ENCODE peak calls at places on chromosome 21, in six cellular contexts. C, Z, T, N, U and G are unnamed samples.

GRCh38 chr21:35616090-35616489 is 444.2 kb downstream of the SETD4 start:
- DNase-seq in C (no peak), Z (peak; percentile 13), T (no peak), N (no peak), U (no peak), G (no peak)

GRCh38 chr21:42476493-42477342 is 19.3 kb downstream of the RSPH1 start:
- DNase-seq in C (no peak), Z (no peak), T (no peak), N (no peak), U (peak; percentile 60), G (no peak)

GRCh38 chr21:24217141-24217540 is 1390.1 kb downstream of the MRPL39 start:
- DNase-seq in C (no peak), Z (no peak), T (no peak), N (no peak), U (no peak), G (no peak)

GRCh38 chr21:28336299-28336698 is 656.4 kb downstream of the LTN1 start:
- DNase-seq in C (no peak), Z (no peak), T (no peak), N (peak; percentile 8), U (no peak), G (no peak)

GRCh38 chr21:43306911-43307676 is 119.8 kb downstream of the SIK1 start:
- DNase-seq in C (no peak), Z (no peak), T (no peak), N (peak; percentile 54), U (no peak), G (peak; percentile 39)

GRCh38 chr21:45391743-45392079 is 13.3 kb upstream of the COL18A1 start:
- DNase-seq in C (no peak), Z (no peak), T (no peak), N (no peak), U (no peak), G (no peak)

GRCh38 chr21:43916691-43917514 is 51.9 kb downstream of the AGPAT3 start:
- DNase-seq in C (no peak), Z (no peak), T (peak; percentile 65), N (no peak), U (no peak), G (peak; percentile 37)

GRCh38 chr21:34795152-34796141 is 126.7 kb downstream of the CLIC6 start:
- DNase-seq in C (no peak), Z (peak; percentile 25), T (no peak), N (no peak), U (no peak), G (no peak)

GRCh38 chr21:44353200-44353970 is at the start of gene TRPM2:
- DNase-seq in C (no peak), Z (peak; percentile 45), T (peak; percentile 26), N (peak; percentile 64), U (no peak), G (no peak)

GRCh38 chr21:42732033-42732410 is 78.6 kb downstream of the PDE9A start:
- DNase-seq in C (no peak), Z (no peak), T (no peak), N (no peak), U (no peak), G (no peak)

GRCh38 chr21:21268061-21268471 is 269.9 kb downstream of the NCAM2 start:
- DNase-seq in C (no peak), Z (no peak), T (no peak), N (no peak), U (no peak), G (no peak)

GRCh38 chr21:44301961-44302406 is 2.1 kb downstream of the PFKL start:
- DNase-seq in C (no peak), Z (no peak), T (no peak), N (no peak), U (no peak), G (no peak)

GRCh38 chr21:42061195-42061865 is 9.8 kb upstream of the UMODL1 start:
- DNase-seq in C (no peak), Z (no peak), T (peak; percentile 42), N (peak; percentile 57), U (no peak), G (peak; percentile 55)

GRCh38 chr21:46080171-46081021 is 17.5 kb upstream of the COL6A2 start:
- DNase-seq in C (no peak), Z (peak; percentile 4), T (no peak), N (peak; percentile 70), U (peak; percentile 70), G (peak; percentile 7)

GRCh38 chr21:45642122-45642813 is 1.3 kb upstream of the PCBP3 start:
- DNase-seq in C (no peak), Z (no peak), T (no peak), N (peak; percentile 4), U (no peak), G (no peak)

GRCh38 chr21:39915881-39916280 is 48.6 kb downstream of the PCP4 start:
- DNase-seq in C (no peak), Z (no peak), T (no peak), N (no peak), U (no peak), G (no peak)

GRCh38 chr21:41250519-41250918 is 66.1 kb upstream of the FAM3B start:
- DNase-seq in C (no peak), Z (no peak), T (no peak), N (no peak), U (no peak), G (no peak)

GRCh38 chr21:17981060-17981459 is 161.9 kb upstream of the C21orf91 start:
- DNase-seq in C (no peak), Z (no peak), T (no peak), N (no peak), U (no peak), G (no peak)

GRCh38 chr21:42232176-42232825 is 13.4 kb downstream of the ABCG1 start:
- DNase-seq in C (no peak), Z (no peak), T (no peak), N (no peak), U (no peak), G (no peak)

GRCh38 chr21:45253180-45253579 is 34.5 kb downstream of the POFUT2 start:
- DNase-seq in C (no peak), Z (no peak), T (no peak), N (no peak), U (no peak), G (no peak)

DNA sequence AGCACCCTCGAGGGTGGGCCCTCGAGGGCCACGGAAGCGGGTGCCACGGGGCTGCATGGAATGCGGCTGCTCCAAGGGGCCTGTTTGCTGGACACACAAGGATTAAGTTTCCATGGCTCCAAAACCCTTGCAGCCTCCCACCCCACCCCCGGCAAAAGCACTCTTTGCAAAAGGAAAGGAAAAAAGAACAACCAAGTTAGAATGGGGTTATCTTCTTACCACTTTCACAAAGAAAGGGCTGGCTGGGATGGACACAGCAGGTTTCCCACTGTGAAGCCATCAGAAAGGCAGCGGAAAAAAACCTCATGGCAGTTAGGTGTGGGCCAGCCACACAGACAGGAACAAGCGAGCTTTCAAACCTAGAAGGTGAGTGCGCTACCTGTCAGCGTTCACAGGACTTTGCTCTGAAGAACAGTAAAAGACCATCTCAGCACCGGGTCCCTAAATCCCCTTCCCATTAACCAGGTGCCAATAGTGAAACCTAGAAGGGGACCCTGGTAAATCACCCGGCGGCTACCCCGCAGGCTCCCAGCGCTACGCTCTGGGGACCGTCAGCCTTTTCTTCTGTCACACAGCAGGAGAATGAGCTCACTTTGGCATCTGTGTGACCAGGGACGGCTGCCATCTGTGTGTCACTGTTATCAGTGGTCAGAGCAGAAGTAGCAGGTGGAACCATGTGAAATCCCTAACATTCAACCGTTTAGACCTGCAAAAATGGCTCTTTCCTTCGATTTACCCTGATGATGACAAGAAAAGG is 93.0 kb downstream of the SIM2 start:
- DNase-seq in C (no peak), Z (no peak), T (no peak), N (no peak), U (no peak), G (no peak)
- TF ChIP-seq CTCF in C (no peak), Z (no peak), T (no peak), N (no peak), U (no peak), G (no peak)

GRCh38 chr21:38768385-38769071 is 37.2 kb upstream of the ETS2 start:
- DNase-seq in C (no peak), Z (no peak), T (no peak), N (no peak), U (no peak), G (no peak)
- TF ChIP-seq CTCF in C (no peak), Z (no peak), T (no peak), N (no peak), U (no peak), G (no peak)

DNA sequence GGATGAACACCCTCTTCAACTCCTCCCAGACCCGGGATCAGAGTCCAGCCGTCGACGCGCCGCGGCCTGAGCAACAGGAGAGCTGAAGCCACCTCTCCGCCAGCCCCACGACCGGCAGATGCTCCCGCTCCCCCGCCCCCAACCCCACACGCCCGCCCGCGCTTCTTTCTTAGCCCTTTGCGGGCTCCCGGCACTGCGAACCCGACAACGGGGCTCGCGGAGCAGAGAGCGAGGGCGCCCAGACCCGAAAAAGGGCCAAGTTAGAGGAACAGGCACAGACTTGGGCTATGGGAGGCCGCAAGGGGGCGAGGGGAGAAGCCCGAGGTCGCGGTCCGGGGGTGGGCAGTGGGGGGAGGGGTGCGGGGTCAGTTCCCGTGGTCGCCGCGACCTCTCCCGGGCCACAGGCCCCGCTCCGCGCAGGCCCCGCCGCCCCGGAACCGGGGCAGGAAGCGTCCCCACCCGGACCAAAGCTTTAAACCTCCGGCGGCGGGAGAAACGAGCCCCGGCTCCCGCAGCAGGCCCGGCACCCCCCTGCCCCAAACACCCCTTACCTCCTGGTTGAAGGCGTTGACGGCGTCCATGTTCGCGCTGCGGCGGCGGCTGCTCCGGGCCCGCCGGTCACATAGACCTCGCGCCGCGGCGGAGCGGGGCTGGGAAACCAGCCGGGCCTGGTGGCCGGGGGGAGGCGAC is 661 bp downstream of the SCAF4 start:
- DNase-seq in C (peak; percentile 29), Z (no peak), T (peak; percentile 34), N (peak; percentile 34), U (peak; percentile 70), G (no peak)
- TF ChIP-seq CTCF in C (no peak), Z (no peak), T (no peak), N (peak; percentile 8), U (peak; percentile 60), G (no peak)

GRCh38 chr21:38538353-38538752 is 40.1 kb upstream of the ERG start:
- DNase-seq in C (no peak), Z (no peak), T (no peak), N (no peak), U (no peak), G (no peak)
- TF ChIP-seq CTCF in C (no peak), Z (no peak), T (no peak), N (no peak), U (no peak), G (no peak)

GRCh38 chr21:38834725-38835124 is 29.0 kb downstream of the ETS2 start:
- DNase-seq in C (no peak), Z (no peak), T (no peak), N (no peak), U (no peak), G (no peak)

GRCh38 chr21:38830667-38831525 is 25.2 kb downstream of the ETS2 start:
- DNase-seq in C (no peak), Z (no peak), T (no peak), N (no peak), U (no peak), G (no peak)

GRCh38 chr21:38831526-38832467 is 26.1 kb downstream of the ETS2 start:
- DNase-seq in C (peak; percentile 84), Z (peak; percentile 97), T (no peak), N (peak; percentile 71), U (no peak), G (no peak)

GRCh38 chr21:38832664-38833063 is 26.9 kb downstream of the ETS2 start:
- DNase-seq in C (no peak), Z (no peak), T (no peak), N (no peak), U (no peak), G (no peak)

GRCh38 chr21:38833122-38833521 is 27.4 kb downstream of the ETS2 start:
- DNase-seq in C (no peak), Z (no peak), T (no peak), N (no peak), U (no peak), G (no peak)
- TF ChIP-seq CTCF in C (no peak), Z (no peak), T (no peak), N (no peak), U (peak; percentile 19), G (no peak)